ENCODE peak calls at places on chromosomes 5 and 9, in eight cellular contexts. L, D, V, S, E, X, W and Q are unnamed samples. For H3K36me3, the result is how much of the 10 kb centered on the place peaks cover.

GRCh38 chr5:140821375-140822280 is at the start of gene PCDHA5:
- DNase-seq in V (no peak), W (no peak), L (no peak), D (no peak), E (no peak), S (no peak), X (no peak), Q (no peak)

GRCh38 chr9:90064248-90064647 is 459.4 kb downstream of the GADD45G start:
- DNase-seq in D (no peak), S (no peak), E (no peak), X (no peak), W (no peak), L (no peak), V (no peak), Q (no peak)

GRCh38 chr5:58944221-58944620 is 361.3 kb downstream of the RAB3C start:
- DNase-seq in V (no peak), D (no peak), L (no peak), E (no peak), X (no peak), W (no peak), S (no peak), Q (no peak)

GRCh38 chr9:72145093-72145492 is 4.1 kb upstream of the GDA start:
- DNase-seq in E (no peak), W (no peak), X (no peak), S (no peak), L (no peak), D (no peak), V (no peak), Q (no peak)

GRCh38 chr9:3887798-3888495 is 362.1 kb upstream of the RFX3 start:
- DNase-seq in D (no peak), E (no peak), V (no peak), S (no peak), X (no peak), W (no peak), L (no peak), Q (no peak)

GRCh38 chr5:118434522-118434921 is 553.8 kb downstream of the DTWD2 start:
- DNase-seq in E (no peak), D (no peak), W (no peak), L (no peak), V (no peak), S (no peak), X (no peak), Q (no peak)

GRCh38 chr5:173800340-173800739 is 87.8 kb upstream of the CPEB4 start:
- DNase-seq in L (no peak), E (no peak), D (no peak), W (no peak), X (no peak), S (no peak), V (no peak), Q (no peak)

GRCh38 chr9:127232833-127233549 is 31.6 kb upstream of the GARNL3 start:
- DNase-seq in D (no peak), L (no peak), S (no peak), X (no peak), W (no peak), V (no peak), E (no peak), Q (no peak)

GRCh38 chr9:78921341-78921740 is 624.4 kb downstream of the PSAT1 start:
- DNase-seq in X (no peak), E (no peak), D (no peak), S (no peak), W (no peak), V (no peak), L (no peak), Q (no peak)

GRCh38 chr9:90433398-90433890 is 209.2 kb downstream of the DIRAS2 start:
- DNase-seq in V (no peak), L (no peak), X (no peak), W (no peak), E (no peak), D (no peak), S (no peak), Q (no peak)

GRCh38 chr5:119270121-119270565 is 85.7 kb upstream of the TNFAIP8 start:
- DNase-seq in S (no peak), X (no peak), V (no peak), L (no peak), D (no peak), W (no peak), E (no peak), Q (no peak)

GRCh38 chr5:75632321-75632720 is 21.1 kb downstream of the ANKDD1B start:
- DNase-seq in L (no peak), S (no peak), D (no peak), V (no peak), W (no peak), X (no peak), E (peak), Q (no peak)

GRCh38 chr9:137454145-137454505 is 5.0 kb downstream of the NSMF start:
- DNase-seq in V (peak), W (peak), S (peak), X (peak), D (peak), E (peak), L (no peak), Q (peak)

GRCh38 chr9:136339173-136339957 is 12.0 kb downstream of the GPSM1 start:
- DNase-seq in L (peak), X (no peak), W (peak), E (no peak), V (peak), D (peak), S (no peak), Q (peak)
- H3K36me3 ChIP-seq in L (half or more), X (under half), W (under half), E (under half), V (under half), D (under half), S (under half), Q (under half)

DNA sequence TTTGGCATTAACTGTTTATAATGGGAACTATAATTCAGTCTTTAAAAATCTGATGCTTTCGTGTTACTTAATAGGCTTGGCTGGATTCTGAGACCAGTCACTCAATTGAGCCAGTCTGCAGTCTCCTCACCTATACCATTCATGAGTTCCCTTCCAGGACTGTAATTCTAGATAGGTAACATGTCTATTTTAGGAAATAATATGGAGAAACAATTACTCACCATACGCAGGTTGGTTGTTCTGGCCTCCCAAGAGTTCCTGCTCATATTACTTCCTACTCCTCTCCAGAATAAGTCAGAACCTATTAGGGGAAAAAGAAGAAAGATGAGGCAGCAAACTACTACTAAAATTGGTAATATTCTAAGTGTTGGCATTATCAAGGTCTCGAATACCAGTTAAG is 4.5 kb upstream of the IARS1 start:
- DNase-seq in D (no peak), W (no peak), E (no peak), L (no peak), S (no peak), X (no peak), V (no peak), Q (no peak)
- H3K36me3 ChIP-seq in D (under half), W (half or more), E (half or more), L (half or more), S (half or more), X (under half), V (half or more), Q (half or more)

DNA sequence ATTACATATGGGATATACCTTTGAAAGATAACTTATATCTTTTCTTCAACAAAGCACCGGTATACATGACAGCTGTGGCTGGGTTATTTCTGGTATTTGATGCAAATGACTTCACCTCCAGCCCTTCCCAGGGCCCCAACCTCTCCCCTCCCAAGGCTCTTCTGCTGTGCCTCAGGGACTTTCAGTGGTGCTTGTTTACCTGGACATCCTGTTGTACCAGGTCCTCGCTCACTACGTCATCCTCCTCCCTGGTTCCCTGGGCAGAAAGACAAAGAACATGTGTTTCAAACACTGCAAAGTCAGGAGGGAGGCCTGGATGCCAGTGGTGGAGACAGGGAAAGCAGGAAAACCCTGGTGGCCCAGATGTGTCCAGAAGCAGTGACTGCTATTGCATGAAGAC is 23.4 kb downstream of the ANXA6 start:
- DNase-seq in L (no peak), V (no peak), E (no peak), S (no peak), X (no peak), W (peak), D (no peak), Q (no peak)
- H3K36me3 ChIP-seq in L (half or more), V (half or more), E (half or more), S (half or more), X (under half), W (half or more), D (half or more), Q (half or more)

GRCh38 chr5:43171926-43172325 is 20.1 kb upstream of the NIM1K start:
- DNase-seq in L (no peak), X (no peak), S (no peak), D (no peak), W (no peak), E (no peak), V (no peak), Q (no peak)
- H3K36me3 ChIP-seq in L (half or more), X (under half), S (under half), D (under half), W (half or more), E (half or more), V (under half), Q (under half)

DNA sequence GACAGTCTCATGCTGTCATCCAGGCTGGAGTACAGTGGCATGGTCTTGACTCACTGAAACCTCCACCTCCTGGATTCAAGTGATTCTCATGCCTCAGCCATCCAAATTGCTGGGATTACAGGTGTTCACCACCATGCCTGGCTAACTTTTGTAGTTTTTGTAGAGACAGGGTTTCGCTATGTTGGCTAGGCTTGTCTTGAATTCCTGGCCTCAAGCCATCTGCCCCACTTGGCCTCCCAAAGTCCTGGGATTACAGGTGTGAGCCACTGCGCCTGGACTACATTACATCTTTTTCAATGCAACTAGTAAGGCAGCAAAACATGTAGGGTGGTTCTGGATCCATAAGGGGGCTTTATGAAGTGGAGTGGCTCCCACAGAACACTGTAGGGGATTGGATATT is 29.6 kb upstream of the RASGEF1C start:
- DNase-seq in W (no peak), E (no peak), S (no peak), V (no peak), D (no peak), L (no peak), X (no peak), Q (no peak)
- H3K36me3 ChIP-seq in W (half or more), E (half or more), S (half or more), V (half or more), D (under half), L (half or more), X (under half), Q (half or more)